ENCODE peak calls at places on chromosome 21, in ten cellular contexts. One of them, this sample, is unnamed.

GRCh38 chr21:30146558-30147282 is 19.9 kb downstream of the CLDN17 start:
- DNase-seq in body of pancreas: no peak
- DNase-seq in left ventricle myocardium inferior: no peak
- DNase-seq in heart left ventricle: no peak
- DNase-seq in DND-41: no peak
- DNase-seq in fibroblast of villous mesenchyme: no peak
- DNase-seq in HL-60: no peak
- DNase-seq in A549: no peak
- DNase-seq in lung: no peak
- DNase-seq in fibroblast of the aortic adventitia: no peak
- DNase-seq in this sample: no peak

GRCh38 chr21:15943009-15943666 is 213.4 kb downstream of the USP25 start:
- DNase-seq in body of pancreas: no peak
- DNase-seq in left ventricle myocardium inferior: no peak
- DNase-seq in heart left ventricle: no peak
- DNase-seq in DND-41: no peak
- DNase-seq in fibroblast of villous mesenchyme: no peak
- DNase-seq in HL-60: no peak
- DNase-seq in A549: peak; percentile 16
- DNase-seq in lung: no peak
- DNase-seq in fibroblast of the aortic adventitia: peak; percentile 24
- DNase-seq in this sample: peak; percentile 5

GRCh38 chr21:40186036-40186435 is 318.8 kb downstream of the PCP4 start:
- DNase-seq in body of pancreas: peak; percentile 15
- DNase-seq in left ventricle myocardium inferior: no peak
- DNase-seq in heart left ventricle: no peak
- DNase-seq in DND-41: no peak
- DNase-seq in fibroblast of villous mesenchyme: no peak
- DNase-seq in HL-60: no peak
- DNase-seq in A549: no peak
- DNase-seq in lung: no peak
- DNase-seq in fibroblast of the aortic adventitia: no peak
- DNase-seq in this sample: no peak

GRCh38 chr21:28487455-28488070 is 505.1 kb downstream of the LTN1 start:
- DNase-seq in body of pancreas: no peak
- DNase-seq in left ventricle myocardium inferior: no peak
- DNase-seq in heart left ventricle: no peak
- DNase-seq in DND-41: no peak
- DNase-seq in fibroblast of villous mesenchyme: no peak
- DNase-seq in HL-60: no peak
- DNase-seq in A549: no peak
- DNase-seq in lung: no peak
- DNase-seq in fibroblast of the aortic adventitia: no peak
- DNase-seq in this sample: no peak

GRCh38 chr21:36385909-36386642 is 884 bp downstream of the CHAF1B start:
- DNase-seq in body of pancreas: no peak
- DNase-seq in left ventricle myocardium inferior: no peak
- DNase-seq in heart left ventricle: no peak
- DNase-seq in DND-41: no peak
- DNase-seq in fibroblast of villous mesenchyme: no peak
- DNase-seq in HL-60: no peak
- DNase-seq in A549: no peak
- DNase-seq in lung: no peak
- DNase-seq in fibroblast of the aortic adventitia: peak; percentile 21
- DNase-seq in this sample: peak; percentile 18

GRCh38 chr21:40166291-40166843 is 299.1 kb downstream of the PCP4 start:
- DNase-seq in body of pancreas: no peak
- DNase-seq in left ventricle myocardium inferior: no peak
- DNase-seq in heart left ventricle: no peak
- DNase-seq in DND-41: no peak
- DNase-seq in fibroblast of villous mesenchyme: no peak
- DNase-seq in HL-60: no peak
- DNase-seq in A549: no peak
- DNase-seq in lung: no peak
- DNase-seq in fibroblast of the aortic adventitia: no peak
- DNase-seq in this sample: no peak

GRCh38 chr21:36437745-36438128 is 42.2 kb downstream of the CLDN14 start:
- DNase-seq in body of pancreas: peak; percentile 45
- DNase-seq in left ventricle myocardium inferior: no peak
- DNase-seq in heart left ventricle: no peak
- DNase-seq in DND-41: no peak
- DNase-seq in fibroblast of villous mesenchyme: peak; percentile 86
- DNase-seq in HL-60: peak; percentile 73
- DNase-seq in A549: peak; percentile 78
- DNase-seq in lung: no peak
- DNase-seq in fibroblast of the aortic adventitia: peak; percentile 99
- DNase-seq in this sample: peak; percentile 96

GRCh38 chr21:38361324-38361723 is 104.5 kb downstream of the KCNJ15 start:
- DNase-seq in body of pancreas: no peak
- DNase-seq in left ventricle myocardium inferior: no peak
- DNase-seq in heart left ventricle: no peak
- DNase-seq in DND-41: no peak
- DNase-seq in fibroblast of villous mesenchyme: no peak
- DNase-seq in HL-60: no peak
- DNase-seq in A549: no peak
- DNase-seq in lung: no peak
- DNase-seq in fibroblast of the aortic adventitia: no peak
- DNase-seq in this sample: no peak

DNA sequence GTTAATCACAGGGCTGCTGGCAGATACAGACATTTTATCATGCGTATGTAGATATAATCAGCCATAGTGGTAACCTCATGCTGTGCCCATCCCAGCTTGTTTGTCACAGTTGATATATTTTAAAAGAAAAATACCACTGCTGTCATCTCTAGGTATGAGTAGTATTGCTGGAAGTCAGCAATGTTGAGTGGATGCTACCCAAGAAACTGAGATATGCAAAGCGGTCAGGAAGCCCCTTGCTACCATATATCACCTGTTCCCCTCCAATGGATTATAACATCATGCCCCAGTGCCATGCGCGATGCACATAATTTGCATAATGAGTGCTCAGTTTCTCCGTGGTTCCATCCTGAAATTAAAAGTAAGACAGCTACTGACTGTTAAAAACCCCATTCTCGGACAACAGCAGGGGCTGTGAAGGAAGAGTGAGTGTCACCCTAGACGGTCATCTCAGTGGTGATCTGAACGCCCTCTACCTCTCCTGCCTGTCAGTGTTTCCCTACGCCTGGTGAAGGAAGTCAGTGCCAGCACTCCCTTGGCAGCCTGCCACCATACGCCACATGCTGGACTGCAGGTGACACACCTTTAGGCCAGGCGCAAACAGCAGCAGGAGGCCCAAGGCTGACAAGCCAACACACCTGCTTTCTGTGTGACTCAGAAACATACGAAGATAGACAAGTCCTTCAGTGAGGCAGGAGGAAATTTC is 2.7 kb downstream of the IL10RB start:
- DNase-seq in body of pancreas: peak; percentile 99
- DNase-seq in left ventricle myocardium inferior: no peak
- DNase-seq in heart left ventricle: no peak
- DNase-seq in DND-41: no peak
- DNase-seq in fibroblast of villous mesenchyme: no peak
- DNase-seq in HL-60: no peak
- DNase-seq in A549: peak; percentile 22
- DNase-seq in lung: peak; percentile 93
- DNase-seq in fibroblast of the aortic adventitia: no peak
- DNase-seq in this sample: no peak
- H3K4me3 ChIP-seq in body of pancreas: no peak overlapping the region
- H3K4me3 ChIP-seq in left ventricle myocardium inferior: no peak overlapping the region
- H3K4me3 ChIP-seq in heart left ventricle: no peak overlapping the region
- H3K4me3 ChIP-seq in DND-41: no peak overlapping the region
- H3K4me3 ChIP-seq in fibroblast of villous mesenchyme: no peak overlapping the region
- H3K4me3 ChIP-seq in HL-60: no peak overlapping the region
- H3K4me3 ChIP-seq in A549: no peak overlapping the region
- H3K4me3 ChIP-seq in lung: no peak overlapping the region
- H3K4me3 ChIP-seq in fibroblast of the aortic adventitia: no peak overlapping the region
- H3K4me3 ChIP-seq in this sample: no peak overlapping the region

DNA sequence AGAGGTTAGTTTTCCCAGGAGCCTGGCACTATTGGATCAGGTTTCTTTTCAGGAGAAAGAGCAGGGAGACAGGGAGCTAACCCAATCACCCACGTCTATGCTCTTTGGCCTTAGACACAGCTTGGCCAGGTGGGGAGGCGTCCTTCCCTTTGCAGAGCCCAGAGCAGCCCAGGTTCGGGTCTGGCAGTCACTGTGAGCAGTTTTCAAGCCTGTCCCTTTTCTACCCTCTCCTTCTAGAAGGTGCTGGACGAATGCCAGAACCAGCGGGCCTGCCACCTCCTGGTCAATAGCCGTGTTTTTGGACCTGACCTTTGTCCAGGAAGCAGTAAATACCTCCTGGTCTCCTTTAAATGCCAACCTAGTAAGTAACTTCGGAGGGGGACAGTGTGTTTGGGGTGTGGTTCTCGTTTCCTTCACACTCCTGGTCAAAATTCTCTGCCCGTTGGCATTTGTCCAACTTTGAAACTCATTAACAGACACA is 44.9 kb downstream of the EVA1C start:
- DNase-seq in body of pancreas: peak; percentile 77
- DNase-seq in left ventricle myocardium inferior: peak; percentile 43
- DNase-seq in heart left ventricle: peak; percentile 52
- DNase-seq in DND-41: no peak
- DNase-seq in fibroblast of villous mesenchyme: peak; percentile 65
- DNase-seq in HL-60: no peak
- DNase-seq in A549: peak; percentile 74
- DNase-seq in lung: peak; percentile 56
- DNase-seq in fibroblast of the aortic adventitia: peak; percentile 56
- DNase-seq in this sample: peak; percentile 58
- TF ChIP-seq CTCF in body of pancreas: peak; percentile 32
- TF ChIP-seq CTCF in left ventricle myocardium inferior: no peak
- TF ChIP-seq CTCF in heart left ventricle: peak; percentile 38
- TF ChIP-seq CTCF in DND-41: no peak
- TF ChIP-seq CTCF in fibroblast of villous mesenchyme: peak; percentile 14
- TF ChIP-seq CTCF in HL-60: no peak
- TF ChIP-seq CTCF in A549: no peak
- TF ChIP-seq CTCF in lung: no peak
- TF ChIP-seq CTCF in fibroblast of the aortic adventitia: no peak
- TF ChIP-seq CTCF in this sample: peak; percentile 4

GRCh38 chr21:45109831-45110492 is 35.6 kb downstream of the ADARB1 start:
- DNase-seq in body of pancreas: no peak
- DNase-seq in left ventricle myocardium inferior: no peak
- DNase-seq in heart left ventricle: no peak
- DNase-seq in DND-41: peak; percentile 46
- DNase-seq in fibroblast of villous mesenchyme: no peak
- DNase-seq in HL-60: peak; percentile 71
- DNase-seq in A549: no peak
- DNase-seq in lung: no peak
- DNase-seq in fibroblast of the aortic adventitia: no peak
- DNase-seq in this sample: no peak
- H3K4me3 ChIP-seq in body of pancreas: no peak overlapping the region
- H3K4me3 ChIP-seq in left ventricle myocardium inferior: peak overlapping the region; percentile 42
- H3K4me3 ChIP-seq in heart left ventricle: no peak overlapping the region
- H3K4me3 ChIP-seq in DND-41: no peak overlapping the region
- H3K4me3 ChIP-seq in fibroblast of villous mesenchyme: no peak overlapping the region
- H3K4me3 ChIP-seq in HL-60: no peak overlapping the region
- H3K4me3 ChIP-seq in A549: no peak overlapping the region
- H3K4me3 ChIP-seq in lung: no peak overlapping the region
- H3K4me3 ChIP-seq in fibroblast of the aortic adventitia: no peak overlapping the region
- H3K4me3 ChIP-seq in this sample: no peak overlapping the region

GRCh38 chr21:44487831-44488230 is 32.5 kb downstream of the LRRC3 start:
- DNase-seq in body of pancreas: no peak
- DNase-seq in left ventricle myocardium inferior: no peak
- DNase-seq in heart left ventricle: no peak
- DNase-seq in DND-41: peak; percentile 37
- DNase-seq in fibroblast of villous mesenchyme: peak; percentile 26
- DNase-seq in HL-60: peak; percentile 28
- DNase-seq in A549: peak; percentile 45
- DNase-seq in lung: no peak
- DNase-seq in fibroblast of the aortic adventitia: peak; percentile 21
- DNase-seq in this sample: peak; percentile 58

GRCh38 chr21:44490405-44490804 is 35.1 kb downstream of the LRRC3 start:
- DNase-seq in body of pancreas: no peak
- DNase-seq in left ventricle myocardium inferior: no peak
- DNase-seq in heart left ventricle: no peak
- DNase-seq in DND-41: no peak
- DNase-seq in fibroblast of villous mesenchyme: no peak
- DNase-seq in HL-60: no peak
- DNase-seq in A549: no peak
- DNase-seq in lung: no peak
- DNase-seq in fibroblast of the aortic adventitia: no peak
- DNase-seq in this sample: no peak

GRCh38 chr21:44492572-44493385 is 37.5 kb downstream of the LRRC3 start:
- DNase-seq in body of pancreas: no peak
- DNase-seq in left ventricle myocardium inferior: no peak
- DNase-seq in heart left ventricle: no peak
- DNase-seq in DND-41: no peak
- DNase-seq in fibroblast of villous mesenchyme: no peak
- DNase-seq in HL-60: no peak
- DNase-seq in A549: no peak
- DNase-seq in lung: no peak
- DNase-seq in fibroblast of the aortic adventitia: no peak
- DNase-seq in this sample: no peak

GRCh38 chr21:44490816-44491215 is 35.5 kb downstream of the LRRC3 start:
- DNase-seq in body of pancreas: no peak
- DNase-seq in left ventricle myocardium inferior: no peak
- DNase-seq in heart left ventricle: no peak
- DNase-seq in DND-41: no peak
- DNase-seq in fibroblast of villous mesenchyme: no peak
- DNase-seq in HL-60: no peak
- DNase-seq in A549: no peak
- DNase-seq in lung: no peak
- DNase-seq in fibroblast of the aortic adventitia: no peak
- DNase-seq in this sample: no peak

GRCh38 chr21:44489962-44490361 is 34.7 kb downstream of the LRRC3 start:
- DNase-seq in body of pancreas: no peak
- DNase-seq in left ventricle myocardium inferior: no peak
- DNase-seq in heart left ventricle: no peak
- DNase-seq in DND-41: no peak
- DNase-seq in fibroblast of villous mesenchyme: no peak
- DNase-seq in HL-60: no peak
- DNase-seq in A549: no peak
- DNase-seq in lung: no peak
- DNase-seq in fibroblast of the aortic adventitia: no peak
- DNase-seq in this sample: no peak
- TF ChIP-seq CTCF in body of pancreas: no peak
- TF ChIP-seq CTCF in left ventricle myocardium inferior: no peak
- TF ChIP-seq CTCF in heart left ventricle: no peak
- TF ChIP-seq CTCF in DND-41: peak; percentile 21
- TF ChIP-seq CTCF in fibroblast of villous mesenchyme: peak; percentile 8
- TF ChIP-seq CTCF in HL-60: no peak
- TF ChIP-seq CTCF in A549: no peak
- TF ChIP-seq CTCF in lung: no peak
- TF ChIP-seq CTCF in fibroblast of the aortic adventitia: no peak
- TF ChIP-seq CTCF in this sample: peak; percentile 14

DNA sequence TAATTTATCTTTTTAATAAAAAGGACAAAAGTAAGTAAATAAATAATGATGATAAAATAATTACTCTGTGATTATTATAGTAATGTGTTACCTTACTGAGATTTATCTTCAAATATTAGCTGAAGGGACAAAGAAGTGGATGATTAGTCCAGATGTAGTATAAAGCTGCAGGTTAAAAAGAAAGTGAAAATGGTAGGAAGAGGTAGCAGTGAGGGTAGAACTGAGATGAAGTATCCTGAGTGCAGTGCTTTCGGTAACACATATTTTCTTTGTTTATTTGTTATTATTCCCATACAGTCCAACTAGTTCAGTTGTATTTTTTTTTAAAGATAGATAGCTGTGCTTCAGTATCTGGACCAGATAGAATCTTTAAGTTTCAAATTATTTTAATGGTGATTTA is 1203.5 kb downstream of the NCAM2 start:
- DNase-seq in body of pancreas: no peak
- DNase-seq in left ventricle myocardium inferior: no peak
- DNase-seq in heart left ventricle: no peak
- DNase-seq in DND-41: no peak
- DNase-seq in fibroblast of villous mesenchyme: no peak
- DNase-seq in HL-60: no peak
- DNase-seq in A549: no peak
- DNase-seq in lung: no peak
- DNase-seq in fibroblast of the aortic adventitia: no peak
- DNase-seq in this sample: no peak
- H3K4me3 ChIP-seq in body of pancreas: no peak overlapping the region
- H3K4me3 ChIP-seq in left ventricle myocardium inferior: no peak overlapping the region
- H3K4me3 ChIP-seq in heart left ventricle: no peak overlapping the region
- H3K4me3 ChIP-seq in DND-41: no peak overlapping the region
- H3K4me3 ChIP-seq in fibroblast of villous mesenchyme: no peak overlapping the region
- H3K4me3 ChIP-seq in HL-60: no peak overlapping the region
- H3K4me3 ChIP-seq in A549: no peak overlapping the region
- H3K4me3 ChIP-seq in lung: no peak overlapping the region
- H3K4me3 ChIP-seq in fibroblast of the aortic adventitia: no peak overlapping the region
- H3K4me3 ChIP-seq in this sample: no peak overlapping the region